ENCODE peak calls at places on chromosomes 11 and 22, in five cellular contexts. B is A549; C is mesendoderm; X is right cardiac atrium; L is CD8-positive, alpha-beta memory T cell. R is an unnamed sample.

GRCh38 chr11:96105197-96105895 is 181.4 kb upstream of the MTMR2 start:
- DNase-seq in X (no peak), B (no peak), L (no peak), C (no peak), R (no peak)

GRCh38 chr11:130765951-130766649 is 150.2 kb downstream of the SNX19 start:
- DNase-seq in B (no peak), C (no peak), L (no peak), X (no peak), R (no peak)

GRCh38 chr11:1050581-1051355 is 14.2 kb upstream of the MUC6 start:
- DNase-seq in X (peak), C (peak), B (peak), L (peak), R (peak)

GRCh38 chr11:78365381-78365792 is 52.2 kb downstream of the GAB2 start:
- DNase-seq in L (no peak), X (no peak), C (peak), B (no peak), R (no peak)

GRCh38 chr22:46612904-46613605 is 7.1 kb upstream of the GRAMD4 start:
- DNase-seq in X (peak), C (no peak), B (no peak), L (peak), R (no peak)

GRCh38 chr11:35590412-35590811 is 27.8 kb upstream of the FJX1 start:
- DNase-seq in C (no peak), B (no peak), L (no peak), X (no peak), R (no peak)

GRCh38 chr11:14373941-14374646 is 15.1 kb upstream of the RRAS2 start:
- DNase-seq in X (no peak), C (peak), B (no peak), L (no peak), R (no peak)

GRCh38 chr11:3030289-3031070 is 26.7 kb downstream of the CARS1 start:
- DNase-seq in X (no peak), B (no peak), L (no peak), C (no peak), R (no peak)

GRCh38 chr22:48301421-48301820 is 1526.3 kb downstream of the BRD1 start:
- DNase-seq in L (no peak), X (no peak), B (no peak), C (no peak), R (no peak)

GRCh38 chr22:23270212-23270733 is 90.0 kb downstream of the BCR start:
- DNase-seq in B (no peak), C (peak), X (no peak), L (no peak), R (no peak)

GRCh38 chr22:50529416-50530279 is at the start of gene TYMP:
- DNase-seq in B (peak), L (peak), C (no peak), X (peak), R (no peak)

GRCh38 chr22:44211946-44212930 is 31.5 kb downstream of the PARVG start:
- DNase-seq in X (no peak), B (no peak), L (no peak), C (no peak), R (no peak)

GRCh38 chr22:24553597-24554315 is 1.2 kb downstream of the GUCD1 start:
- DNase-seq in C (no peak), L (no peak), X (no peak), B (no peak), R (no peak)

GRCh38 chr11:19723572-19724342 is 11.1 kb downstream of the NAV2 start:
- DNase-seq in X (peak), B (no peak), C (no peak), L (peak), R (no peak)

GRCh38 chr11:83568474-83568873 is 282.3 kb upstream of the CCDC90B start:
- DNase-seq in B (no peak), X (no peak), L (no peak), C (no peak), R (no peak)

GRCh38 chr11:85407648-85408047 is 219.5 kb downstream of the DLG2 start:
- DNase-seq in L (no peak), B (no peak), X (no peak), C (no peak), R (no peak)

GRCh38 chr11:72598901-72599300 is 75.3 kb downstream of the PDE2A start:
- DNase-seq in X (peak), C (peak), L (no peak), B (peak), R (no peak)

GRCh38 chr11:112421854-112422253 is 161.2 kb upstream of the PLET1 start:
- DNase-seq in X (no peak), L (no peak), B (no peak), C (peak), R (no peak)

GRCh38 chr11:70054020-70054419 is 24.1 kb upstream of the ANO1 start:
- DNase-seq in L (no peak), B (no peak), X (no peak), C (no peak), R (no peak)

GRCh38 chr11:124670732-124671131 is 2.8 kb downstream of the SIAE start:
- DNase-seq in C (no peak), L (peak), X (no peak), B (no peak), R (no peak)

GRCh38 chr11:71204748-71205664 is 47.4 kb downstream of the SHANK2 start:
- DNase-seq in X (no peak), C (peak), L (no peak), B (no peak), R (no peak)

GRCh38 chr22:46373166-46373565 is 37.7 kb downstream of the TRMU start:
- DNase-seq in C (no peak), L (no peak), X (peak), B (no peak), R (no peak)

GRCh38 chr11:80860632-80861031 is 1419.8 kb upstream of the TENM4 start:
- DNase-seq in C (no peak), L (no peak), X (no peak), B (no peak), R (no peak)

GRCh38 chr22:40436460-40437431 is 66.4 kb downstream of the SGSM3 start:
- DNase-seq in B (peak), X (no peak), C (peak), L (no peak), R (no peak)

GRCh38 chr22:44158766-44159165 is 22.0 kb upstream of the PARVG start:
- DNase-seq in L (peak), B (no peak), X (no peak), C (no peak), R (no peak)

GRCh38 chr22:35313311-35314121 is 13.8 kb downstream of the TOM1 start:
- DNase-seq in C (no peak), B (peak), L (peak), X (peak), R (no peak)

GRCh38 chr11:32466279-32466915 is 31.1 kb upstream of the WT1 start:
- DNase-seq in L (no peak), C (no peak), B (no peak), X (no peak), R (no peak)

GRCh38 chr22:26066534-26066933 is 102.7 kb upstream of the SEZ6L start:
- DNase-seq in C (peak), L (no peak), X (no peak), B (no peak), R (no peak)

GRCh38 chr11:104653011-104653806 is 245.1 kb downstream of the CASP12 start:
- DNase-seq in B (no peak), L (peak), X (no peak), C (no peak), R (no peak)

DNA sequence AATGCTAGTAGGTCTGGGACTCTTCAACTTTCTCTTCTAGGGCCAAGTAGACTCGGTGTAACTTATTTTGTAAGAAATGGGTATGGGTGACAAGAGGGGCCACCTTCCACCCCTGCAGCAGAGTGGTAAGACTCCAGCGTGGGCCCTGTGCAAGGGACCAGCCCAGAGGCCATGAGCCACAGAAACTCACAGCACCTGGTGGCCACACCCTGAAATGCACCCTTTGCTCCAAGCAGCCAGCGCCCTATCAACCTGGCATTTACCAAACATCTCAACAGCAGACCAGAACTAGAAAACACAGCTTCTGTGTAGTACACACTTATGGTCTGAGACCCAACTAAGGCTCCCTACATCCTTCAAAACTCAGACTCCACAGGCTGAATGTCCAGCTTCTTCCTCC is 5.7 kb downstream of the CDCA5 start:
- DNase-seq in L (peak), X (no peak), C (peak), B (peak), R (no peak)
- H3K27ac ChIP-seq in L (no peak), X (no peak), C (no peak), B (peak), R (no peak)

DNA sequence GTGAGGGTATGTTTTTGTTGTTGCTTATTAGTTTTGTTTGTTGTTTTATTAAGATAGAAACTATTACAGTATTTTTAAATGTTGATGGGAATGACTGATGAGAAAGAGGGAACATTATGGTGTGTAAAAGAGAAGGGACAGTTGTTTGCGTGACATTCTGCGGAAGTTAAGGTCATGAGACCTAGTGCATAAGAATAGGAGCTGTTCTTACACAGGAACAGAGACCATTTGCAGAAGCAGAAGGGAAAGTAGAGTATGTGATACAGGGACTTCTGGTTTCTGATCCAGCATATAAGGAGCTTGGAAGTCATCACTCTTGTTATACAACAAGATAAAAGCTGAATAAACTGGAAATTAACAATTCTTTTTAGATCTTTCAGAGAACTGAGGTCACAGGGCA is 299.2 kb upstream of the API5 start:
- DNase-seq in B (no peak), L (no peak), X (no peak), C (no peak), R (no peak)
- H3K27ac ChIP-seq in B (no peak), L (no peak), X (no peak), C (no peak), R (no peak)

DNA sequence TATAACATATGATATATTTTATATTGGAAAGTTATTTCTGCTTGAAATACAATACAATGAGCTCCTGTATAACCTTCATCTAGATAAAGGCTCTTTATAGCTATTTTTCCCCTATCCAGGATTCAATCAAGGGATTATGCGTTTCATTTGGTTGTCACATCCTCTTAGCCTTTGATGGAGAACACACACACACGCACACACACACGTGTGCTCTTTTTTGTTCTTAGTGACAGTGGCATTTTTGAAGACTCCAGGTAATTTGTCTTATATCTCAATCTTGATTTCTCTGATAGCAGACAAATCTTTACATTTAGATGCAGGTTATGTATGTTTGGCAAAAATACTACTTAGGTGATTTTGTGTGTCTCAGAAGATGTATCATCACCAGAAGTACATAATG is 144.2 kb upstream of the CEP126 start:
- DNase-seq in C (no peak), B (no peak), L (no peak), X (no peak), R (no peak)
- H3K27ac ChIP-seq in C (no peak), B (no peak), L (no peak), X (no peak), R (no peak)

DNA sequence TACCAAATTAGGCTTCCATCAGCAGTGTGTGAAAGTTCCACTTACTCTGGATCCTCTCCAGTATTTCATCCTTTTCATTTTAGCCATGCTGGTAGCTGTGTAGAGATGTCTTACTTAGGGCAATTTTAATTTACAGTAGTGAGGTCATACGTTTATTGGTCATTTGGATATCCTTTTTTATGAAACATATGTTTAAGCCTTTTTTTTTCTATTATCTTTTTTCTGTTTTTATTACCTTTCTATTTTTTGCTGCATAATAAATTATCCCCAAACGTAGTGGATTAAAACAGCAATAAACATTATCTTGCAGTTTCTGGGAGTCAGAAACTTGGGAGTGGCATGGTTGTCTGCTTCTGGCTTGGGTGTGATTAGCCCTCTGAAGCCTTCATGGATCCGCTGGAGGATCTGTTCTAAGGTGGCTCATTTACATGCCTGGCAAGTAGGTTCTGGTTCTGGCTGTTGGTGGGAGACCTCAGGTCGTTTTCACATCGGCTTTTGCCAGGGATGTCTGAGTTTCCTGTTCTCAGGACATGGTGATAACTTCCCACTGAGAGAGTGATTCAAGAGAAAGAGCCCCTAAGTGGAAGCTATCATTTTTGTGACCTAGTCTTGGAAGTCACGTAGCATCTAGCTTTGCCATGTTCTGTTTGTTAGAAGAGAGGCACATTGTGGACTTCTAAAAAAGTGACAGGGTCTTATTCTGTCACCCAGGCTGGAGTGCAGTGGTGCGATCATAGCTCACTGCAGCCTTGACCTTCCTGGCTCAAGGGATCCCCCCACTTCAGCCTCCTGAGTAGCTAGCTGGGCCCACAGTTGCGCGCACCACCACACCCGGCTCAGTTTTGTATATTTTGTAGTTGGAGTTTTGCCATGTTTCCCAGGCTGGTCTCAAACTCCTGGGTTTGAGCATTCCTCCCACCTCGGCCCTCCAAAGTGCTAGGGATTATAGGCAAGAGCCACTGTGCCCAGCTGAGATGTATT is 38.6 kb downstream of the PPP6R3 start:
- DNase-seq in C (peak), B (no peak), L (no peak), X (no peak), R (no peak)
- H3K27ac ChIP-seq in C (no peak), B (no peak), L (no peak), X (peak), R (no peak)

DNA sequence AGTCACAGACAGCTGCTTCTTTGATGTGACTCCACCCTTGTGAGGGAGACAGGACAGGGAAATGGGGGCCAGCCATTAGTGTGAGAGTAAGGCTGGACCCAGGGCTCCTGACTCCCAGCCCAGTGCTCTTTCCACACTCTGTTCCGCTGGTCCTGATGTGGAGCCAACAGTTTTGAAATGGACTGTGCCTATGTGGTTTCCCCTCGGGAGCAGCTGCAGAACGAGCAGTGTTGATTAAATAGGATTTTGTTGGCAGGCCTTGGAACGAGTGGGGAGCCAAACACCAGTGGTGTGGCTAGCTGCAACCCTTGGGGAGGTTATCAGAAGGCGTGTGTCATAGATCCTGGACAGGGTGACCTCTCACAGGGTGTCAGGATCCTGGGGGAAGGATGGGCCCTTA is 66.5 kb upstream of the AMPD3 start:
- DNase-seq in X (peak), B (no peak), C (no peak), L (no peak), R (no peak)
- H3K27ac ChIP-seq in X (peak), B (peak), C (no peak), L (no peak), R (no peak)

DNA sequence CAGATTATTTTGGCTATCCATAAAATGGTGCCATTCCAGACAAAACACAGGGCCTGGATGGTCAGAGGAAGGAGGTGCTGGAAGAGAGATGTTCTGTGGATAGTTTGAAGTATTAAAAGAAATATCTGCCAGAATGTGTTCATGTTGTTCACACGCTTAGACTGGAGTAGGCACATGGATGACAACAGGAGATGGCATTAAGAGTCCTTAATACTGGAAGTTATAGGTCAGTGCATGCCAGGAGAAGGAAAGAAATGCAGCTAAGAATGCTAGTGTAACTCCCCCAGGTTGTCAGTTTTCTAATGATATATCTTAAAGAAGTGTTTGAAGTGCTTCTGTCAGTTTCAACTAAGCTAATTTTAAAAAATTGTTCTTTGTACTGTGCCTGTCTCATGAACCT is 20.2 kb downstream of the KREMEN1 start:
- DNase-seq in B (no peak), C (no peak), L (no peak), X (no peak), R (no peak)
- H3K27ac ChIP-seq in B (no peak), C (no peak), L (no peak), X (no peak), R (no peak)

GRCh38 chr11:64225608-64226506 is at the start of the genes NUDT22 and TRPT1:
- DNase-seq in L (peak), C (peak), B (peak), X (peak), R (no peak)
- H3K27ac ChIP-seq in L (peak), C (peak), B (peak), X (peak), R (peak)

DNA sequence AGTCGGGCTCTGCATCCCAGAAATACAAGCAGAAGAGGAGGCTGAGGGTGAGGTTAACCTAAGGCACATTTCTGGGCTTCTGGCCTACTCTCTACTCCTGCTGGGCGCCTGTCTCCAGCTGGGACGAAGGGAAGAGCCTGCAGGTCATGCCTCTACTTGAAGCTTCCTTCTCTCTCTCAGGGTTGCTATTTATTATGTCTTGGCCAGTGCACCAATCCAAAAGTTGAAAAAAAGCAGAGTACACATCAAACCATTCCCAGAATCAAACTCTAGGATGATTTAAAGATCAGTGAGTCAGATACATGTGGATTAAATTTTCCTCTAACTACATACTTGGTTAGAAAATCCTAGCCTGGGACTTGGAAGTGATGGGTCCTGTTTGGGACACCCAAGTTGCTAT is 60.2 kb upstream of the CDON start:
- DNase-seq in X (no peak), L (no peak), C (no peak), B (no peak), R (no peak)
- H3K27ac ChIP-seq in X (no peak), L (no peak), C (no peak), B (no peak), R (no peak)

GRCh38 chr11:119126675-119127268 is 5.4 kb downstream of the HINFP start:
- DNase-seq in C (no peak), X (no peak), B (no peak), L (no peak), R (no peak)
- H3K27ac ChIP-seq in C (no peak), X (no peak), B (no peak), L (no peak), R (no peak)